ENCODE peak calls at places on chromosome 15, in four cellular contexts. D is ACHN, C is putamen, F is NCI-H2081. I is an unnamed sample.

GRCh38 chr15:89329329-89330084 is 5.1 kb downstream of the POLG start:
- DNase-seq in C (no peak), D (no peak), F (no peak), I (no peak)

GRCh38 chr15:72781621-72782020 is 1.9 kb downstream of the ADPGK start:
- DNase-seq in C (no peak), F (no peak), D (no peak), I (no peak)

GRCh38 chr15:69414702-69415161 is 583 bp downstream of the KIF23 start:
- DNase-seq in D (peak), F (no peak), C (no peak), I (peak)

GRCh38 chr15:50907866-50908208 is 646 bp upstream of the AP4E1 start:
- DNase-seq in D (peak), C (peak), F (peak), I (peak)

GRCh38 chr15:82851981-82852511 is 42.6 kb downstream of the WHAMM start:
- DNase-seq in D (no peak), C (no peak), F (no peak), I (no peak)

GRCh38 chr15:67024322-67024997 is 40.9 kb upstream of the SMAD3 start:
- DNase-seq in F (no peak), C (peak), D (peak), I (no peak)

GRCh38 chr15:95296626-95297025 is 1033.9 kb upstream of the NR2F2 start:
- DNase-seq in C (no peak), D (no peak), F (peak), I (no peak)

GRCh38 chr15:98809273-98809672 is 160.9 kb downstream of the IGF1R start:
- DNase-seq in F (no peak), C (no peak), D (no peak), I (no peak)

GRCh38 chr15:61327019-61327631 is 98.0 kb upstream of the RORA start:
- DNase-seq in D (no peak), F (peak), C (no peak), I (no peak)

GRCh38 chr15:100926258-100926657 is 7.1 kb downstream of the LRRK1 start:
- DNase-seq in C (no peak), F (no peak), D (peak), I (no peak)

GRCh38 chr15:81278306-81279029 is 45.5 kb downstream of the STARD5 start:
- DNase-seq in C (no peak), F (no peak), D (no peak), I (no peak)

GRCh38 chr15:69234676-69235075 is 64.0 kb upstream of the PAQR5 start:
- DNase-seq in D (no peak), C (no peak), F (no peak), I (no peak)

GRCh38 chr15:58432421-58432820 is 630 bp downstream of the LIPC start:
- DNase-seq in D (no peak), C (no peak), F (no peak), I (no peak)

GRCh38 chr15:61459785-61460707 is 230.9 kb upstream of the RORA start:
- DNase-seq in D (no peak), C (no peak), F (no peak), I (no peak)

GRCh38 chr15:88091444-88092016 is 165.0 kb downstream of the NTRK3 start:
- DNase-seq in C (no peak), F (no peak), D (no peak), I (no peak)

GRCh38 chr15:63054281-63054683 is 11.7 kb downstream of the TPM1 start:
- DNase-seq in D (peak), C (no peak), F (no peak), I (no peak)

GRCh38 chr15:28922712-28923012 is 36.9 kb downstream of the APBA2 start:
- DNase-seq in C (no peak), D (no peak), F (no peak), I (no peak)

GRCh38 chr15:47987908-47988532 is 132.8 kb upstream of the SLC24A5 start:
- DNase-seq in F (peak), D (peak), C (peak), I (no peak)

GRCh38 chr15:53837263-53837662 is 77.8 kb upstream of the WDR72 start:
- DNase-seq in D (no peak), C (no peak), F (peak), I (no peak)

GRCh38 chr15:93895976-93896770 is 335.2 kb upstream of the MCTP2 start:
- DNase-seq in C (peak), D (no peak), F (peak), I (no peak)

GRCh38 chr15:25362545-25362944 is 76.3 kb downstream of the UBE3A start:
- DNase-seq in C (no peak), D (no peak), F (no peak), I (no peak)

GRCh38 chr15:82086243-82086995 is 40.6 kb upstream of the MEX3B start:
- DNase-seq in D (no peak), F (no peak), C (no peak), I (no peak)

GRCh38 chr15:74906193-74906449 is 530 bp downstream of the FAM219B start:
- DNase-seq in F (peak), C (no peak), D (peak), I (peak)

GRCh38 chr15:36428102-36428845 is 151.2 kb upstream of the CDIN1 start:
- DNase-seq in D (peak), F (no peak), C (no peak), I (no peak)

GRCh38 chr15:33680336-33680735 is 288.0 kb upstream of the CHRM5 start:
- DNase-seq in F (no peak), D (no peak), C (no peak), I (no peak)

GRCh38 chr15:89332446-89332845 is 2.2 kb downstream of the POLG start:
- DNase-seq in F (no peak), C (no peak), D (peak), I (no peak)

GRCh38 chr15:38690737-38691332 is 126.2 kb upstream of the RASGRP1 start:
- DNase-seq in D (peak), F (peak), C (peak), I (peak)

GRCh38 chr15:52052076-52052935 is 33.3 kb downstream of the MAPK6 start:
- DNase-seq in F (no peak), C (no peak), D (no peak), I (no peak)

GRCh38 chr15:96261575-96262034 is 68.9 kb upstream of the NR2F2 start:
- DNase-seq in C (no peak), F (no peak), D (peak), I (no peak)

GRCh38 chr15:80990955-80991354 is 1.3 kb upstream of the MESD start:
- DNase-seq in D (no peak), F (no peak), C (no peak), I (no peak)

GRCh38 chr15:100083572-100083971 is 258.2 kb downstream of the ADAMTS17 start:
- DNase-seq in F (no peak), D (no peak), C (peak), I (no peak)

GRCh38 chr15:99095626-99096025 is 9.3 kb upstream of the SYNM start:
- DNase-seq in F (no peak), C (no peak), D (no peak), I (no peak)

GRCh38 chr15:46277994-46278885 is 643.4 kb downstream of the SQOR start:
- DNase-seq in D (no peak), F (peak), C (peak), I (no peak)

GRCh38 chr15:65069179-65069578 is 1.4 kb upstream of the RASL12 start:
- DNase-seq in F (no peak), C (no peak), D (no peak), I (no peak)

GRCh38 chr15:37758412-37758811 is 176.0 kb upstream of the TMCO5A start:
- DNase-seq in D (no peak), F (no peak), C (no peak), I (no peak)

GRCh38 chr15:68823561-68823960 is 2.9 kb upstream of the ANP32A start:
- DNase-seq in D (no peak), F (no peak), C (no peak), I (no peak)

GRCh38 chr15:80785811-80786354 is 6.7 kb downstream of the CEMIP start:
- DNase-seq in D (no peak), C (no peak), F (no peak), I (no peak)

GRCh38 chr15:22845289-22845900 is 6.9 kb downstream of the NIPA2 start:
- DNase-seq in C (no peak), F (no peak), D (no peak), I (no peak)

GRCh38 chr15:63203451-63204090 is 14.2 kb downstream of the RAB8B start:
- DNase-seq in F (no peak), D (peak), C (no peak), I (peak)